ENCODE peak calls at places on chromosomes 6 and 20, in five cellular contexts. W, M, K, C and L are unnamed samples.
A peak's percentile ranks its signal among the peaks of the same experiment; 100 is the strongest.

GRCh38 chr20:57659789-57660509 is 39.7 kb upstream of the ZBP1 start:
- DNase-seq in W (no peak), M (no peak), K (peak; percentile 52), C (no peak), L (no peak)

GRCh38 chr20:24419786-24420185 is 49.6 kb upstream of the SYNDIG1 start:
- DNase-seq in W (no peak), M (no peak), K (no peak), C (no peak), L (no peak)

GRCh38 chr6:143215785-143216184 is 155.1 kb downstream of the AIG1 start:
- DNase-seq in W (no peak), M (no peak), K (no peak), C (no peak), L (no peak)

GRCh38 chr20:43963233-43963632 is 48.6 kb downstream of the TOX2 start:
- DNase-seq in W (no peak), M (no peak), K (no peak), C (no peak), L (no peak)

GRCh38 chr6:7617954-7618764 is 28.2 kb downstream of the SNRNP48 start:
- DNase-seq in W (no peak), M (no peak), K (no peak), C (no peak), L (no peak)

GRCh38 chr6:54010340-54011276 is 100.6 kb upstream of the MLIP start:
- DNase-seq in W (no peak), M (no peak), K (no peak), C (no peak), L (no peak)

GRCh38 chr20:949717-950116 is 33.6 kb upstream of the ANGPT4 start:
- DNase-seq in W (no peak), M (no peak), K (no peak), C (no peak), L (no peak)

GRCh38 chr6:13859871-13860555 is 45.7 kb upstream of the MCUR1 start:
- DNase-seq in W (no peak), M (no peak), K (no peak), C (no peak), L (no peak)

GRCh38 chr6:129936329-129937165 is 75.4 kb upstream of the TMEM244 start:
- DNase-seq in W (peak; percentile 26), M (peak; percentile 67), K (no peak), C (peak; percentile 20), L (peak; percentile 6)

GRCh38 chr6:44100088-44100550 is 27.1 kb downstream of the MRPL14 start:
- DNase-seq in W (no peak), M (no peak), K (no peak), C (peak; percentile 33), L (no peak)

GRCh38 chr6:135066397-135066796 is 11.8 kb upstream of the HBS1L start:
- DNase-seq in W (no peak), M (no peak), K (no peak), C (no peak), L (no peak)

GRCh38 chr6:110537208-110538123 is 61.1 kb upstream of the SLC22A16 start:
- DNase-seq in W (no peak), M (no peak), K (no peak), C (peak; percentile 84), L (no peak)

GRCh38 chr20:50252715-50253500 is 62.3 kb downstream of the CEBPB start:
- DNase-seq in W (no peak), M (no peak), K (no peak), C (no peak), L (no peak)

GRCh38 chr6:74604279-74604678 is 601.6 kb downstream of the COL12A1 start:
- DNase-seq in W (no peak), M (no peak), K (no peak), C (no peak), L (no peak)

GRCh38 chr20:7399575-7399974 is 540.7 kb downstream of the HAO1 start:
- DNase-seq in W (no peak), M (no peak), K (no peak), C (no peak), L (no peak)

GRCh38 chr6:157518399-157519250 is 137.6 kb downstream of the ZDHHC14 start:
- DNase-seq in W (no peak), M (no peak), K (no peak), C (no peak), L (no peak)